ENCODE peak calls at places on chromosomes 4 and X, in ten cellular contexts. B is A549, A is Peyer's patch, O is suprapubic skin, X is spleen, K is IMR-90, L is HCT116, Z is right lobe of liver, G is transverse colon, D is body of pancreas. M is an unnamed sample.
A peak's percentile ranks its signal among the peaks of the same experiment; 100 is the strongest.

GRCh38 chrX:132648870-132649269 is 160.0 kb upstream of the MBNL3 start:
- DNase-seq in B (no peak), A (no peak), O (no peak), X (no peak), K (peak; percentile 7), L (no peak), Z (no peak), G (no peak), D (no peak), M (no peak)

GRCh38 chr4:73891739-73892405 is 22.7 kb downstream of the CXCL1 start:
- DNase-seq in B (no peak), A (no peak), O (no peak), X (no peak), K (peak; percentile 92), L (no peak), Z (no peak), G (no peak), D (no peak), M (no peak)

GRCh38 chr4:85496933-85497332 is 22.0 kb downstream of the ARHGAP24 start:
- DNase-seq in B (no peak), A (no peak), O (no peak), X (no peak), K (peak; percentile 39), L (no peak), Z (no peak), G (no peak), D (no peak), M (no peak)

GRCh38 chr4:187562345-187562744 is 433.2 kb upstream of the ZFP42 start:
- DNase-seq in B (no peak), A (no peak), O (no peak), X (no peak), K (no peak), L (no peak), Z (no peak), G (no peak), D (no peak), M (no peak)

GRCh38 chr4:139641218-139641617 is 24.4 kb upstream of the MGST2 start:
- DNase-seq in B (peak; percentile 47), A (no peak), O (no peak), X (no peak), K (peak; percentile 71), L (no peak), Z (no peak), G (no peak), D (no peak), M (no peak)

GRCh38 chr4:2938906-2939305 is 24.3 kb downstream of the NOP14 start:
- DNase-seq in B (no peak), A (no peak), O (peak; percentile 61), X (peak; percentile 63), K (no peak), L (no peak), Z (no peak), G (peak; percentile 5), D (peak; percentile 8), M (no peak)

GRCh38 chrX:56759736-56760409 is 30.8 kb downstream of the NBDY start:
- DNase-seq in B (no peak), A (no peak), O (no peak), X (peak; percentile 72), K (no peak), L (no peak), Z (no peak), G (no peak), D (no peak), M (no peak)

GRCh38 chr4:105145059-105145912 is 1.4 kb upstream of the TET2 start:
- DNase-seq in B (no peak), A (no peak), O (no peak), X (no peak), K (no peak), L (no peak), Z (no peak), G (no peak), D (no peak), M (no peak)

GRCh38 chr4:98908703-98909262 is 20.1 kb downstream of the EIF4E start:
- DNase-seq in B (no peak), A (no peak), O (no peak), X (no peak), K (no peak), L (no peak), Z (no peak), G (no peak), D (no peak), M (no peak)

GRCh38 chrX:141760761-141761160 is 62.2 kb upstream of the SPANXD start:
- DNase-seq in B (no peak), A (no peak), O (no peak), X (no peak), K (peak; percentile 26), L (no peak), Z (no peak), G (no peak), D (no peak), M (no peak)

GRCh38 chr4:150176559-150176958 is 98.3 kb downstream of the DCLK2 start:
- DNase-seq in B (no peak), A (no peak), O (no peak), X (no peak), K (peak; percentile 55), L (no peak), Z (no peak), G (no peak), D (no peak), M (no peak)

GRCh38 chrX:1661048-1661921 is 46.4 kb downstream of the ASMT start:
- DNase-seq in B (no peak), A (peak; percentile 81), O (peak; percentile 49), X (peak; percentile 94), K (no peak), L (peak; percentile 60), Z (peak; percentile 64), G (peak; percentile 68), D (no peak), M (peak; percentile 33)
- TF ChIP-seq POLR2A in B (no peak), A (no peak), O (no peak), X (no peak), K (no peak), L (no peak), Z (no peak), G (no peak), D (no peak), M (no peak)

DNA sequence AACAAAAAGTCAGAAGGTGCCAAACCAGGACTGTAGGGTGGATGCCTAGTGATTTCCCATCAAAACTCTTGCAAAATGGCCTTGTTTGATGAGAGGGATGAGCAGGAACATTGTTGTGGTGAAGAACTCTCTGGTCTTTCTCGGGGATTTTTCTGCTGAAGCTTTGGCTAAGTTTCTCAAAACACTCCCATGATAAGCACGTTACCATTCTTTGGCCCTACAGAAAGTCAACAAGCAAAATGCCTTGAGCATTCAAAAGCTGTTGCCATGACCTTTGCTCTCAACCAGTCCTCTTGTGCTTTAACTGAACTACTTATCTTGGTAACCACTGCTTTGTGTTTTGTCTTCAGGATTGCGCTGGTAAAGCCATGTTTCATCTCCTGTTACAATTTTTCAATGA is 3.0 kb upstream of the SEC31A start:
- DNase-seq in B (no peak), A (no peak), O (no peak), X (no peak), K (no peak), L (no peak), Z (no peak), G (no peak), D (no peak), M (no peak)
- H3K4me3 ChIP-seq in B (no peak overlapping the region), A (no peak overlapping the region), O (no peak overlapping the region), X (no peak overlapping the region), K (no peak overlapping the region), L (no peak overlapping the region), Z (no peak overlapping the region), G (no peak overlapping the region), D (no peak overlapping the region), M (no peak overlapping the region)

GRCh38 chr4:6716018-6716911 is at the start of gene BLOC1S4:
- DNase-seq in B (peak; percentile 82), A (peak; percentile 83), O (no peak), X (peak; percentile 96), K (peak; percentile 92), L (peak; percentile 81), Z (peak; percentile 89), G (peak; percentile 90), D (peak; percentile 86), M (peak; percentile 31)
- H3K27ac ChIP-seq in B (peak within 1 kb of the TSS; percentile 92), A (peak within 1 kb of the TSS; percentile 99), O (peak within 1 kb of the TSS; percentile 87), X (peak within 1 kb of the TSS; percentile 91), K (peak within 1 kb of the TSS; percentile 88), L (peak within 1 kb of the TSS; percentile 93), Z (peak within 1 kb of the TSS; percentile 86), G (peak within 1 kb of the TSS; percentile 92), D (peak within 1 kb of the TSS; percentile 93), M (peak within 1 kb of the TSS; percentile 98)

DNA sequence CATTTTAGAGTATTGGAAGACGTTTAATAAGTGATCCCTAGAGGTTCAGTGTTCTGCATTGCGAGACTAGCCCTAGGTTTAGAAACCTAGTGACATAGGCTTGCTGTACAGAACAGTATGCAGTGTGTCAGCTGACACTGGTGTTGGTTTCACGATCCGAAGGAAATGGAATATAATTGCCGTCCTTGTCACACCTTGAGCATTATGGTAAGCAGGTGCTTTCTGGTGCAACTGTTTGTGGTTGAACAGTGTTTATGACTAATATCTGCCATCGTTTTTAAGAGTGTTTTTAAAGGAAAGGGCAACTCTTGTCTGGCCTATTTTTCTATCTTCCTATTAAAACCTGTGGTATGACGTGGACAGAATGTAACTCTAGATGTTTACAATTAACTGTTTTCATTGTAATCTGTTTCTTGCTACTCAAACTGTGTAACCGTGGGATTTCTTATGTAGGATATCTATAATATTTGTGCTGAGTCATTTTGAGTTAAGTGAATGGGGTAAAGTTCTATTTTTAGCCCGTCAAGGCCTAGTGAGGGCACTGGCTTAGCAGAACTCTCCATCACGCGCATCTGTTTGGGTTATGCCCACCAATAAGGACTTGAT is 53.8 kb upstream of the TBC1D14 start:
- DNase-seq in B (peak; percentile 19), A (no peak), O (no peak), X (no peak), K (peak; percentile 93), L (no peak), Z (no peak), G (no peak), D (no peak), M (no peak)
- TF ChIP-seq POLR2A in B (no peak), A (no peak), O (no peak), X (no peak), K (no peak), L (no peak), Z (no peak), G (no peak), D (no peak), M (no peak)

GRCh38 chrX:150982235-150982785 is 825 bp upstream of the HMGB3 start:
- DNase-seq in B (no peak), A (no peak), O (no peak), X (no peak), K (no peak), L (no peak), Z (no peak), G (no peak), D (peak; percentile 9), M (no peak)

GRCh38 chrX:150983526-150984163 is 510 bp downstream of the HMGB3 start:
- DNase-seq in B (no peak), A (no peak), O (no peak), X (no peak), K (no peak), L (no peak), Z (no peak), G (no peak), D (peak; percentile 11), M (no peak)

GRCh38 chrX:150980711-150981110 is 2.4 kb upstream of the HMGB3 start:
- DNase-seq in B (no peak), A (no peak), O (no peak), X (no peak), K (no peak), L (no peak), Z (no peak), G (no peak), D (no peak), M (no peak)

GRCh38 chrX:150984164-150984824 is 1.2 kb downstream of the HMGB3 start:
- DNase-seq in B (no peak), A (no peak), O (no peak), X (no peak), K (no peak), L (no peak), Z (no peak), G (no peak), D (no peak), M (no peak)

GRCh38 chrX:150982786-150983525 is at the start of gene HMGB3:
- DNase-seq in B (peak; percentile 94), A (peak; percentile 64), O (peak; percentile 85), X (peak; percentile 93), K (peak; percentile 86), L (peak; percentile 84), Z (peak; percentile 89), G (peak; percentile 88), D (peak; percentile 84), M (peak; percentile 47)
- H3K4me3 ChIP-seq in B (peak within 1 kb of the TSS; percentile 99), A (peak within 1 kb of the TSS; percentile 46), O (peak within 1 kb of the TSS; percentile 63), X (peak within 1 kb of the TSS; percentile 55), K (peak within 1 kb of the TSS; percentile 58), L (peak within 1 kb of the TSS; percentile 56), Z (peak within 1 kb of the TSS; percentile 41), G (peak within 1 kb of the TSS; percentile 54), D (peak within 1 kb of the TSS; percentile 20), M (peak within 1 kb of the TSS; percentile 62)